ENCODE peak calls at places on chromosome 1, in five cellular contexts. W is H9, B is testis, A is tibial nerve, E is body of pancreas. X is an unnamed sample.

GRCh38 chr1:211920141-211920572 is 89.6 kb upstream of the LPGAT1 start:
- DNase-seq in W (no peak), B (no peak), A (no peak), E (peak; percentile 37), X (no peak)

GRCh38 chr1:47523812-47524170 is 85.9 kb downstream of the FOXD2 start:
- DNase-seq in W (no peak), B (no peak), A (no peak), E (no peak), X (no peak)

GRCh38 chr1:158333405-158334145 is 2.2 kb upstream of the CD1B start:
- DNase-seq in W (no peak), B (no peak), A (no peak), E (no peak), X (no peak)

GRCh38 chr1:161910516-161911077 is 113.1 kb downstream of the OLFML2B start:
- DNase-seq in W (no peak), B (no peak), A (no peak), E (no peak), X (no peak)

GRCh38 chr1:50974618-50974935 is 4.5 kb downstream of the CDKN2C start:
- DNase-seq in W (no peak), B (no peak), A (no peak), E (no peak), X (no peak)

GRCh38 chr1:226525750-226526149 is 22.8 kb upstream of the STUM start:
- DNase-seq in W (no peak), B (peak; percentile 51), A (no peak), E (no peak), X (no peak)

GRCh38 chr1:246597340-246597739 is 31.1 kb downstream of the CNST start:
- DNase-seq in W (no peak), B (no peak), A (no peak), E (peak; percentile 59), X (no peak)

GRCh38 chr1:36133484-36133883 is 8.5 kb upstream of the COL8A2 start:
- DNase-seq in W (no peak), B (no peak), A (no peak), E (peak; percentile 92), X (no peak)

GRCh38 chr1:93447481-93448291 is at the start of gene FNBP1L:
- DNase-seq in W (peak; percentile 89), B (peak; percentile 85), A (no peak), E (peak; percentile 88), X (peak; percentile 93)

GRCh38 chr1:107821340-107821739 is 143.6 kb downstream of the VAV3 start:
- DNase-seq in W (no peak), B (no peak), A (no peak), E (no peak), X (no peak)

GRCh38 chr1:157969693-157970485 is 23.6 kb upstream of the KIRREL1 start:
- DNase-seq in W (peak; percentile 62), B (peak; percentile 64), A (no peak), E (peak; percentile 45), X (no peak)

GRCh38 chr1:112862753-112863426 is 93.1 kb downstream of the SLC16A1 start:
- DNase-seq in W (no peak), B (no peak), A (no peak), E (no peak), X (no peak)

GRCh38 chr1:143720087-143721023 is 251.4 kb downstream of the FAM72C start:
- DNase-seq in W (no peak), B (peak; percentile 17), A (no peak), E (peak; percentile 40), X (peak; percentile 76)

GRCh38 chr1:67162954-67163353 is 3.3 kb upstream of the IL23R start:
- DNase-seq in W (no peak), B (no peak), A (no peak), E (no peak), X (no peak)

GRCh38 chr1:177164380-177165068 is at the start of gene ASTN1:
- DNase-seq in W (peak; percentile 61), B (peak; percentile 14), A (no peak), E (peak; percentile 5), X (no peak)

GRCh38 chr1:203805689-203806088 is 10.3 kb downstream of the ZBED6 start:
- DNase-seq in W (no peak), B (no peak), A (no peak), E (no peak), X (no peak)

GRCh38 chr1:32695098-32695904 is 7.3 kb downstream of the SYNC start:
- DNase-seq in W (no peak), B (peak; percentile 66), A (peak; percentile 58), E (peak; percentile 70), X (peak; percentile 81)

GRCh38 chr1:85585845-85586244 is 5.3 kb downstream of the CCN1 start:
- DNase-seq in W (no peak), B (no peak), A (no peak), E (no peak), X (no peak)

GRCh38 chr1:85582687-85583354 is 2.3 kb downstream of the CCN1 start:
- DNase-seq in W (no peak), B (no peak), A (no peak), E (no peak), X (no peak)

GRCh38 chr1:85583355-85584263 is 3.0 kb downstream of the CCN1 start:
- DNase-seq in W (no peak), B (no peak), A (no peak), E (no peak), X (no peak)

GRCh38 chr1:85584264-85584781 is 3.8 kb downstream of the CCN1 start:
- DNase-seq in W (no peak), B (no peak), A (no peak), E (no peak), X (no peak)

GRCh38 chr1:85584923-85585322 is 4.4 kb downstream of the CCN1 start:
- DNase-seq in W (no peak), B (no peak), A (no peak), E (no peak), X (no peak)
- TF ChIP-seq CTCF in W (no peak), B (no peak), A (no peak), E (no peak), X (no peak)

GRCh38 chr1:38817958-38818705 is 41.4 kb downstream of the RRAGC start:
- DNase-seq in W (peak; percentile 79), B (peak; percentile 51), A (no peak), E (peak; percentile 32), X (no peak)
- TF ChIP-seq CTCF in W (peak; percentile 97), B (peak; percentile 85), A (peak; percentile 77), E (peak; percentile 53), X (peak; percentile 78)

GRCh38 chr1:3858231-3858981 is 1.1 kb downstream of the DFFB start:
- DNase-seq in W (no peak), B (no peak), A (no peak), E (peak; percentile 45), X (no peak)
- TF ChIP-seq CTCF in W (peak; percentile 15), B (no peak), A (no peak), E (no peak), X (no peak)

GRCh38 chr1:155175281-155175926 is 1.8 kb downstream of the TRIM46 start:
- DNase-seq in W (peak; percentile 24), B (no peak), A (no peak), E (no peak), X (peak; percentile 68)

GRCh38 chr1:155174334-155175280 is 958 bp downstream of the TRIM46 start:
- DNase-seq in W (peak; percentile 75), B (no peak), A (no peak), E (no peak), X (peak; percentile 68)

GRCh38 chr1:155171836-155172731 is 1.0 kb downstream of the KRTCAP2 start:
- DNase-seq in W (no peak), B (no peak), A (no peak), E (no peak), X (no peak)

GRCh38 chr1:155172732-155173477 is at the start of gene KRTCAP2:
- DNase-seq in W (peak; percentile 97), B (peak; percentile 95), A (peak; percentile 82), E (peak; percentile 93), X (peak; percentile 98)

DNA sequence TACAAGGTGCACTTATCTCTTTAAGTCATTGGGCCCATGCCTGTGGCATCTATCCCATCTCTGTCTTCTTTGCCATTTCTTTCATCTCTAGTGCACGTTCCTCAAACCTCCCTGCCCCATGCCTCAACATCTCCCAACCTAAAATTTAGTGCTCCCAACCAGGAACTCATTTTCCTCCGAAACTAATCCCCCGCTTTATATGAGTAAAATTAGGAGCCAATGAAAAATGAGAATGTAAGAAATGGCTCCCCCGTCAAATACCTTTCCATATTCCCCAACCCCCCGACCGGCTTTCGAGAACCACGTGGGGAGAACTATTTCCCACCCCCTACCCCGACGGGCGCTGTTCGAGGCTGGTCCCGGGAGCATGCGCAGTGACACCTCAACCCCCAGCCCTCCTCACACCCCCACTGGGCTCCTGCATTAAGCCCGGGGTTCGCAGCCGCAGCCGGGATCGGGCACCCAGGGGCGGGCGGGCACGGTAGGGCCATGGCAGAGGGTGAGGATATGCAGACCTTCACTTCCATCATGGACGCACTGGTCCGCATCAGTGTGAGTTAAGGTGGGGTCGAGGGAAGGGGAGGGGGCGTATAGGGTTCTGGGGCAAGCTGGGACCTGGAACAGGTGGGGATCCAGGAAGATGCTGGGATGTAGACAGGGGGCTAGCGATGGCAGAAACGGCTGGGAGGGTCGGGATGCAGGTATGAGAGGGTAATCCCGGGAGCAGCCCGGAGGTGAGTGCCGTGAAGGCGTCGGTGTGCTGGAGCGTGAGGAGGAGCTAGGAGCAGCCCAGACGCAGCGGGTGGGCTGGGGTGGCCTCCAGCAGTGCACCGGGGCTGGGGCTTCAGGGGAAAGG is at the start of gene TRIM46:
- DNase-seq in W (peak; percentile 81), B (no peak), A (no peak), E (no peak), X (peak; percentile 71)
- TF ChIP-seq CTCF in W (peak; percentile 26), B (no peak), A (no peak), E (no peak), X (no peak)

GRCh38 chr1:160806109-160806665 is 10.2 kb downstream of the LY9 start:
- DNase-seq in W (no peak), B (no peak), A (no peak), E (no peak), X (no peak)
- TF ChIP-seq CTCF in W (peak; percentile 52), B (no peak), A (no peak), E (no peak), X (no peak)

GRCh38 chr1:80217377-80217986 is 1211.0 kb upstream of the ADGRL4 start:
- DNase-seq in W (no peak), B (peak; percentile 24), A (no peak), E (no peak), X (no peak)

GRCh38 chr1:80221319-80221718 is 1214.8 kb upstream of the ADGRL4 start:
- DNase-seq in W (no peak), B (no peak), A (no peak), E (no peak), X (no peak)

GRCh38 chr1:80214888-80215540 is 1208.5 kb upstream of the ADGRL4 start:
- DNase-seq in W (no peak), B (no peak), A (no peak), E (no peak), X (no peak)

GRCh38 chr1:80212958-80213357 is 1206.4 kb upstream of the ADGRL4 start:
- DNase-seq in W (no peak), B (no peak), A (no peak), E (no peak), X (no peak)

GRCh38 chr1:80218112-80218511 is 1211.6 kb upstream of the ADGRL4 start:
- DNase-seq in W (no peak), B (no peak), A (no peak), E (no peak), X (no peak)
- TF ChIP-seq CTCF in W (peak; percentile 75), B (peak; percentile 55), A (peak; percentile 36), E (peak; percentile 41), X (peak; percentile 58)

X was measured in upper lobe of right lung.